ENCODE peak calls at places on chromosome 9, in four cellular contexts. H is psoas muscle, V is GM12864, C is GM12865. K is an unnamed sample.

GRCh38 chr9:129497837-129498450 is 123.0 kb downstream of the C9orf50 start:
- DNase-seq in H (no peak), V (no peak), C (no peak), K (no peak)

GRCh38 chr9:97564291-97565175 is 63.1 kb downstream of the TMOD1 start:
- DNase-seq in H (peak; percentile 43), V (no peak), C (no peak), K (no peak)

GRCh38 chr9:113573303-113573958 is 109.9 kb downstream of the RGS3 start:
- DNase-seq in H (no peak), V (no peak), C (no peak), K (no peak)

GRCh38 chr9:33103381-33104110 is 27.1 kb upstream of the SMU1 start:
- DNase-seq in H (no peak), V (no peak), C (no peak), K (no peak)

GRCh38 chr9:33787839-33788238 is 7.5 kb upstream of the PRSS3 start:
- DNase-seq in H (peak; percentile 44), V (no peak), C (no peak), K (no peak)

GRCh38 chr9:5825896-5826622 is 6.9 kb downstream of the ERMP1 start:
- DNase-seq in H (no peak), V (no peak), C (no peak), K (no peak)

GRCh38 chr9:137454506-137455360 is 4.4 kb downstream of the NSMF start:
- DNase-seq in H (peak; percentile 26), V (no peak), C (no peak), K (no peak)

GRCh38 chr9:70924380-70924779 is 197.0 kb downstream of the TRPM3 start:
- DNase-seq in H (no peak), V (no peak), C (no peak), K (no peak)

GRCh38 chr9:108163321-108164005 is 673.9 kb upstream of the KLF4 start:
- DNase-seq in H (no peak), V (no peak), C (no peak), K (no peak)

GRCh38 chr9:94017939-94018531 is 62.9 kb upstream of the BARX1 start:
- DNase-seq in H (no peak), V (no peak), C (peak; percentile 14), K (no peak)

GRCh38 chr9:138046641-138047301 is 169.2 kb downstream of the CACNA1B start:
- DNase-seq in H (no peak), V (no peak), C (no peak), K (no peak)

GRCh38 chr9:13811876-13812275 is 502.1 kb downstream of the NFIB start:
- DNase-seq in H (no peak), V (no peak), C (no peak), K (no peak)

GRCh38 chr9:134488901-134489280 is 152.7 kb upstream of the COL5A1 start:
- DNase-seq in H (no peak), V (no peak), C (no peak), K (no peak)

GRCh38 chr9:89398651-89399050 is 80.4 kb downstream of the SECISBP2 start:
- DNase-seq in H (no peak), V (no peak), C (no peak), K (no peak)

GRCh38 chr9:12723409-12724028 is 30.3 kb downstream of the TYRP1 start:
- DNase-seq in H (no peak), V (no peak), C (peak; percentile 11), K (peak; percentile 15)
- TF ChIP-seq CTCF in H (peak; percentile 46), V (no peak), C (peak; percentile 7), K (peak; percentile 16)

DNA sequence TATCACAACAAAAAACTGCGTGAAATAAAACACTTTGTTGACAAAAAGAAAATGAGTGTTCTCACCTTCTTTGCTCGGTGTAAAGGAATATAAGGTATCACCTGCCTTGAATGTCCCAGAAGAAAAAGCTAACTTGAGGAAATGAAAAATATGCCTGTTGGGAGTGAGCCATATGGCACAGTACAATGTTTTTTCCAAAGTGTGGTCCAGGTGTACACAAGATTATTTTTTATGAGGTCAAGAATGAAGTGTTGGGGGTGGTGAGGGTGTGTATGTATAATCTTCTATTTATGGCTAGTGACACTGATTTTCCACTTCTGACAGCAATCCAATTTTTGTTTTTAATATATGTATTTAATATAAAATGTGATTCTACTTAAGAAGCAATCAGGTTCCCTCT is 134.4 kb downstream of the RFX3 start:
- DNase-seq in H (no peak), V (no peak), C (no peak), K (no peak)
- TF ChIP-seq CTCF in H (no peak), V (no peak), C (no peak), K (no peak)

GRCh38 chr9:3756071-3756470 is 230.3 kb upstream of the RFX3 start:
- DNase-seq in H (no peak), V (no peak), C (no peak), K (no peak)

GRCh38 chr9:3762076-3762475 is 236.3 kb upstream of the RFX3 start:
- DNase-seq in H (no peak), V (no peak), C (no peak), K (no peak)

GRCh38 chr9:3758816-3759576 is 233.2 kb upstream of the RFX3 start:
- DNase-seq in H (no peak), V (no peak), C (peak; percentile 51), K (no peak)

GRCh38 chr9:3760031-3760430 is 234.2 kb upstream of the RFX3 start:
- DNase-seq in H (no peak), V (no peak), C (no peak), K (no peak)
- TF ChIP-seq CTCF in H (no peak), V (no peak), C (no peak), K (no peak)

DNA sequence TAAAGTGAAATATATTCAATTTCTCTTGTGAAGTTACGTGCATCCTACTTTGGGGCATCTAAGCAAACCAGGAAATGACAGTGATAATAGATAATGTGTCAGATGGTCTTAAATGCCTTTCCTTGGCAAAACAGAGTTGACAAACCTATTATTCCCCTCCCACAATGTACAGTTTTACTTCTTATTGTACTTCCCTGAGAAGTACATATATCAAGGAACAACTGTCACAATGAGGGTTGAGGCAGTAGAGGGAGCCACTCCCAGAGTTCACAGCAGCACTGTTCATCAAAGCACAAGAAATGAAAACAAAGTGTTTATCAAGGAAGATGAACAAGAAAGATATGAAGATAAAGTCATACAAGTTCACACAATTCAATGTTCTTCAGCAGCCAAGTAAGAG is 41.1 kb downstream of the ELAVL2 start:
- DNase-seq in H (no peak), V (no peak), C (no peak), K (no peak)
- TF ChIP-seq CTCF in H (no peak), V (no peak), C (no peak), K (no peak)

DNA sequence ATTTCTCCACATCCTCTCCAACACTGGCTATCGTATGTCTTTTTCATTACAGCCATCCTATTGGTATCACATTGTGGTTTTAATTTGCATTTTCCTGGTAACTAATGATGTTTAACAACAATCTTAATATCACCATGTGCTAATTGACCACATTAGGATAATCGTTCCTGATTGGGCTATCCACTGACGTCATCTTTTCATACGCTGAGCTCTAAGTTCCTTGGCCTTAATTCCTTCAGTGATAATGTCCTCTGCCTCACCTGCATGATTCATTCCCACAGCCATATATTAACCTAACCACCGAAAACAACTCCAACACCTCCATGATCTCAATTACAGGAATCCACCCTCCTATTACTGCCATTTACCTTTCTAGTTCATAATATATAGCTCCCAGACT is 547.9 kb upstream of the BRINP1 start:
- DNase-seq in H (no peak), V (no peak), C (no peak), K (no peak)
- TF ChIP-seq CTCF in H (no peak), V (no peak), C (no peak), K (no peak)

DNA sequence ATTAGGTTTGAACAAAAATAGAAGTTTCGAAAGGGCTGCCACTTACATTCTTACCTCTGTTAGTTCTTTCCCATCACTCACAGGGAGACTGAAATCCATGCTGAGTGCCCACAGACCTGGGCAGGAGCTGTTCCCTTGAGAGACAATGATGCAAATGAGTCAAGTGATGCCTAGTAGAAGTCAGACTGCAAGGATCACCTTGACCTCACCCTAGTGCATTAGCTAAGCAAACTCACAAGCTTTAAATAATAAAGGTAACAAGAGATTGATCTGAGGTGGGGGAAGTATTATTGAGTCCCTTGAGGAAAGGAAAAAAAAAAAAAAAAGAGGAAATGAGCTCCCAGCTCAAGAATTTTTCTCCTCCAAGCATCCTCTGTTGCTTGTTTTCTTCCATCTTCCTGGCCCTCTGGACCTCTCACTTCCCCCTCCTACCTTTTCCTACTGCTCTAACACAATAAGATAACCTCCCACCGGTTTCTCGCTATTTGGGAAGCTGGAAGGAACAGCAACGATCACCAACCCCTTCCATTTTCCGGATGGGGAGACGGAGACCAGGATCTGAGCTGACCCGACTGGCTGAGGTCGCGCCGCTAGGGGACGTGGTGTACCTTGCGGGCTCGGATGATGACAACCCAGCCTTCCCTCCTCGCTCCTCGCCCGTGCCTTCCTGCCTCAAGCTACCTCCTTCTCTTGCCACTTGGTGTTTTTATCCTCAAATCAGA is 2.0 kb downstream of the LPAR1 start:
- DNase-seq in H (peak; percentile 70), V (no peak), C (peak; percentile 52), K (no peak)
- TF ChIP-seq CTCF in H (no peak), V (no peak), C (peak; percentile 58), K (peak; percentile 24)

GRCh38 chr9:24616858-24617257 is 71.2 kb upstream of the IZUMO3 start:
- DNase-seq in H (no peak), V (no peak), C (no peak), K (no peak)

DNA sequence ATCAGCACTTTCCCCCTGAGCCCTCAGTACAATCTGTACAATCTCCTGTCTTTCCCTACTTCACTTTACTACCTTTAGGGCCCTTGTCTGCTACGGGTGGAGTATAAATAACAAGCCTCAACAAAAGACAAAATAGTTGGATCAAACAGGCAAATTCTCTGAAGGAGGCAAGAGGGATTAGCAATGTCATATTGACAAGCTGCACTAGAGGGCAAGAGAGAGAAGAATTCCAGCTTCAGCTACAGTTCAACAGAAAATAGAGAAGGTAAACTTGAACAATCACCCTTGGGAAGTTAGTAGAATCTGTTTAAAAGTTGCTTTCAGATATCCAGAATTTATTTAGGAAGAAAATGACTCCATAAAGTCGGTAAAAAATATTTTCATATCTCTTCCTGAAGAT is 68.4 kb upstream of the IZUMO3 start:
- DNase-seq in H (no peak), V (no peak), C (no peak), K (no peak)
- TF ChIP-seq CTCF in H (no peak), V (no peak), C (no peak), K (no peak)